ENCODE peak calls at places on chromosomes 12 and 14, in four cellular contexts. W, H, V and Y are unnamed samples.

GRCh38 chr12:96981053-96981452 is 74.0 kb downstream of the NEDD1 start:
- DNase-seq in W (no peak), V (peak; percentile 90), H (peak; percentile 22), Y (no peak)

GRCh38 chr12:113136990-113137511 is 1.5 kb upstream of the RASAL1 start:
- DNase-seq in W (no peak), V (no peak), H (no peak), Y (no peak)

GRCh38 chr12:5262450-5262849 is 169.5 kb upstream of the NTF3 start:
- DNase-seq in V (peak; percentile 77), H (no peak), W (no peak), Y (no peak)

GRCh38 chr14:20811994-20812393 is 9.3 kb upstream of the RNASE1 start:
- DNase-seq in V (no peak), H (no peak), W (no peak), Y (no peak)

GRCh38 chr12:32586390-32586789 is 92.7 kb upstream of the DNM1L start:
- DNase-seq in V (peak; percentile 54), H (no peak), W (no peak), Y (no peak)

GRCh38 chr12:98154850-98155249 is 360.5 kb upstream of the TMPO start:
- DNase-seq in H (no peak), V (no peak), W (no peak), Y (peak; percentile 37)

GRCh38 chr14:87052646-87053225 is 940.2 kb downstream of the GALC start:
- DNase-seq in V (no peak), H (no peak), W (no peak), Y (no peak)

GRCh38 chr12:17358850-17359249 is 731.1 kb downstream of the RERGL start:
- DNase-seq in W (no peak), V (no peak), H (no peak), Y (no peak)

GRCh38 chr14:76473381-76474263 is 97.7 kb downstream of the ESRRB start:
- DNase-seq in W (no peak), H (no peak), V (peak; percentile 6), Y (peak; percentile 40)

GRCh38 chr14:59265808-59266207 is 77.3 kb downstream of the DAAM1 start:
- DNase-seq in H (no peak), W (no peak), V (no peak), Y (no peak)

GRCh38 chr12:113247123-113248045 is 26.1 kb downstream of the TPCN1 start:
- DNase-seq in W (no peak), H (no peak), V (peak; percentile 68), Y (no peak)

GRCh38 chr12:24373004-24373403 is 423.5 kb upstream of the SOX5 start:
- DNase-seq in W (no peak), V (peak; percentile 65), H (no peak), Y (no peak)

GRCh38 chr14:73776194-73776537 is 62.0 kb upstream of the PNMA1 start:
- DNase-seq in H (no peak), W (no peak), V (no peak), Y (no peak)

GRCh38 chr12:66405395-66405794 is 103.1 kb downstream of the HELB start:
- DNase-seq in V (peak; percentile 67), H (no peak), W (no peak), Y (no peak)

GRCh38 chr12:49706351-49707126 is 666 bp downstream of the FMNL3 start:
- DNase-seq in V (peak; percentile 47), W (no peak), H (no peak), Y (peak; percentile 46)

GRCh38 chr12:49705479-49706267 is 1.5 kb downstream of the FMNL3 start:
- DNase-seq in W (no peak), V (peak; percentile 84), H (no peak), Y (peak; percentile 80)

GRCh38 chr12:49708851-49709250 is 1.6 kb upstream of the FMNL3 start:
- DNase-seq in H (no peak), V (no peak), W (no peak), Y (no peak)

GRCh38 chr12:49707812-49708147 is 575 bp upstream of the FMNL3 start:
- DNase-seq in W (no peak), V (no peak), H (no peak), Y (no peak)

GRCh38 chr12:49707127-49707811 is at the start of gene FMNL3:
- DNase-seq in V (peak; percentile 95), H (peak; percentile 96), W (peak; percentile 97), Y (peak; percentile 99)
- TF ChIP-seq POLR2A in V (peak; percentile 66), H (no peak), W (no peak), Y (peak; percentile 9)

GRCh38 chr12:617304-617915 is 45.8 kb downstream of the NINJ2 start:
- DNase-seq in H (no peak), W (no peak), V (peak; percentile 18), Y (peak; percentile 68)
- TF ChIP-seq POLR2A in H (no peak), W (no peak), V (no peak), Y (no peak)

DNA sequence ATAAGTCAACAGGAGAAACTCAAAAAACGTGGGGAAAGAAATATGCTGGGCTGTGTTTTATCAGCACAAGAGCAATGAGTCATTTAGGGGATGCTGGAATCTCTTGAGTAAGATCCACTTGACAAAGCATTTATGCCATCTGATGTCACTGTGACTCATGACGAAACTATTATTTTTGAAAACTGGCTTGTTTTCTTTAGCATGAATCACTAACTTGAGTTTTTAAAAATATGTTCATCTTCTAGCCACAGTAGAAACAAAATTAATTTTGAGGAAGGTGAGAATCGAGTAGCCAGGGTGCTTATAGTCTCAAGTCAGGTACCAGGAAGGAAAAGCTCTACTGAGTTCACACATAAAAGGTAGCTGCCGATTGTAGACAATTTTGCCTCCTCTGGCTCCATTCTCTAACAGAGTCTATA is 456.2 kb upstream of the MGAT4C start:
- DNase-seq in H (no peak), W (no peak), V (peak; percentile 99), Y (no peak)
- TF ChIP-seq POLR2A in H (no peak), W (no peak), V (no peak), Y (no peak)

DNA sequence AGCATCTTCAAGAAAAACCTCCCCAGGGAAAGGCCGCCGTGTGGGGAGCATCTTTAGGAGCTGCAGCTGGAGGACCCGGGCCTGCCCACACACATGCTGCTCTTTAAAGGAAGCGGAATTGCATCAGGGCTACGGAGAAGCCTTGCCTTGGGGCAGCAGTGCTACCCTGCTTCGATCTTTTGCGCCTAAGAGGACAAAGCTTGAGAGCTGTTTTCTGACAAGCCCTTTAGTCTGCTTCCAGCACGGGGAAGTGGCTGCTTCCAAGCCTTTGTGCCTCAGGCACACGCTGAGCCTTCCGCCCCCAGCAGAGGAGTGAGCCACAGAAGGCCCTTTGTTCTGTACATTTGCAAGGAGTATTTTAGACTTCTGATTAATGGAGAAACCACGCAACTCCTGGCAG is 31.5 kb downstream of the COA8 start:
- DNase-seq in H (peak; percentile 81), W (no peak), V (peak; percentile 74), Y (peak; percentile 84)
- TF ChIP-seq POLR2A in H (no peak), W (no peak), V (no peak), Y (no peak)

DNA sequence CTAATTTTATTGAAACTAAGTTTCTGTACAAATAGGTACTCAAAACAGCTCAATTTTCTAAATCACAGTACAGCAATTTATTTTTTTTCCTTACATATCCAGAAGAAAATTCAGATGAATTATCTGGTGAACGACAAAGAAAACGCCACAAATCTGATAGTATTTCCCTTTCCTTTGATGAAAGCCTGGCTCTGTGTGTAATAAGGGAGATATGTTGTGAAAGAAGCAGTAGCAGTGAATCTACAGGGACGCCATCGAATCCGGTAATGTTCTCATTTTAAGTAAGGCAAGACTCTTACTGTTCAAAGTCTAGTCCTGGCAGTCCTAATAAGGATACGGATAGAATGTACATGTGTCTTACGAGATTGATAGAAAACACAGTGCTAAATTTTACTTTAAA is 20.7 kb downstream of the MDM2 start:
- DNase-seq in H (no peak), V (no peak), W (no peak), Y (no peak)
- TF ChIP-seq POLR2A in H (no peak), V (no peak), W (peak; percentile 47), Y (no peak)

GRCh38 chr14:64504897-64505771 is 564 bp downstream of the ZBTB1 start:
- DNase-seq in H (peak; percentile 86), V (peak; percentile 83), W (peak; percentile 44), Y (peak; percentile 94)
- TF ChIP-seq POLR2A in H (no peak), V (no peak), W (peak; percentile 2), Y (no peak)

GRCh38 chr12:119627019-119627643 is 33.6 kb downstream of the TMEM233 start:
- DNase-seq in H (no peak), V (no peak), W (no peak), Y (no peak)

GRCh38 chr12:119630962-119631550 is 36.9 kb upstream of the PRKAB1 start:
- DNase-seq in V (no peak), H (no peak), W (no peak), Y (no peak)

GRCh38 chr12:119624971-119625370 is 31.4 kb downstream of the TMEM233 start:
- DNase-seq in V (no peak), W (no peak), H (no peak), Y (no peak)

GRCh38 chr12:119630223-119630781 is 36.7 kb downstream of the TMEM233 start:
- DNase-seq in H (no peak), W (no peak), V (no peak), Y (no peak)

DNA sequence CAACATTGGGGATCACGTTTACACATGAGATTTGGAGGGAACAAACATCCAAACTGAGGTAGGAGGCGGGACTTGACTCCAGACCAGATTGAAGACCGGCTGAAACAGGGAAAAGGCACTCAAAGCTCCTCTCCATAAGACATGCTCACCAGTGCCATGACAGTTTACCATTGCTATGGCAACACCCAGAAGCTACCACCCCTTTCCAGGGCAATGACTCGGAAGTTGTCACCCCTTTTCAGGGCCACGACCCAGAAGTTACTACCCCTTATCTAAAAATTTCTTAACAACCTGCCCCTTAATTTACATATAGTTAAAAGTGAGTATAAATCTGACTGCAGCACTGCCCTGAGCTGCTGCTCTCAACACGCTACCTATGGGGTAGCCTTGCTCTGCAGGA is 34.1 kb downstream of the TMEM233 start:
- DNase-seq in W (no peak), V (no peak), H (no peak), Y (no peak)
- TF ChIP-seq POLR2A in W (no peak), V (no peak), H (no peak), Y (no peak)

GRCh38 chr12:49165114-49165513 is 23.8 kb downstream of the TUBA1A start:
- DNase-seq in V (no peak), W (no peak), H (no peak), Y (no peak)
- TF ChIP-seq POLR2A in V (no peak), W (no peak), H (no peak), Y (no peak)

DNA sequence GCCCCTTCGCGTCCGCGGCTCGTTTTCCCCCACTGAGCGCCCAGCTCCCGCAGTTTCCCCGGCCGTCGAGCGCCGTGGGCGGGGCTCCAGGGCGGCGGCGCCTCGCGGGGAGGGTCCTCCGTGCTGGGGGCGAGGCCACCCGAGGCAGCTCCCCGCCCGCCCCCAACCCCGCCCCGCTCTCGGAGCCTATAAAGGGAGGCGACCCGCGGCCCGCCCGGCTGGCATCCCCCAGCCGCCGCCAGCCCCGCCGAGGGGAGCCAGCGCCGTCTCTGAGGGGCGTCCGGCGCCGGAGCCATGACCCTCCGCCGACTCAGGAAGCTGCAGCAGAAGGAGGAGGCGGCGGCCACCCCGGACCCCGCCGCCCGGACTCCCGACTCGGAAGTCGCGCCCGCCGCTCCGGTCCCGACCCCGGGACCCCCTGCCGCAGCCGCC is at the start of gene TAMALIN:
- DNase-seq in H (peak; percentile 62), V (peak; percentile 53), W (peak; percentile 63), Y (peak; percentile 59)
- TF ChIP-seq POLR2A in H (peak; percentile 60), V (peak; percentile 88), W (no peak), Y (peak; percentile 73)